ENCODE peak calls at places on chromosome 17, in eight cellular contexts. H is nephron progenitor cell; O is ACHN; J is NCI-H1105 treated with DMSO at 0.1 percent for 48 hours; S is OCI-M1; G is NCI-H1694; X is skeletal muscle cell; P is stimulated activated CD4-positive, alpha-beta T cell treated with anti-CD3 and anti-CD28 coated beads, TNF-alpha, amount 100 ng/mL, for 4 hours. K is an unnamed sample.
A peak's percentile ranks its signal among the peaks of the same experiment; 100 is the strongest.

GRCh38 chr17:49315974-49316570 is 46.0 kb downstream of the ZNF652 start:
- DNase-seq in H (no peak), O (peak; percentile 17), J (no peak), S (peak; percentile 23), G (no peak), X (no peak), P (no peak), K (no peak)

GRCh38 chr17:40026816-40027613 is 11.8 kb downstream of the CSF3 start:
- DNase-seq in H (peak; percentile 86), O (peak; percentile 78), J (peak; percentile 34), S (peak; percentile 83), G (peak; percentile 78), X (no peak), P (peak; percentile 68), K (peak; percentile 90)

GRCh38 chr17:81573794-81574642 is 21.9 kb upstream of the FAAP100 start:
- DNase-seq in H (peak; percentile 28), O (no peak), J (no peak), S (no peak), G (peak; percentile 33), X (no peak), P (no peak), K (no peak)

GRCh38 chr17:73165616-73166404 is 1.0 kb downstream of the SSTR2 start:
- DNase-seq in H (peak; percentile 47), O (peak; percentile 19), J (peak; percentile 46), S (no peak), G (no peak), X (no peak), P (no peak), K (no peak)

GRCh38 chr17:61701334-61701733 is 110.3 kb upstream of the NACA2 start:
- DNase-seq in H (no peak), O (no peak), J (no peak), S (no peak), G (no peak), X (no peak), P (no peak), K (no peak)

GRCh38 chr17:82325286-82326180 is 8.0 kb downstream of the SECTM1 start:
- DNase-seq in H (no peak), O (no peak), J (no peak), S (no peak), G (no peak), X (no peak), P (no peak), K (no peak)

GRCh38 chr17:56786989-56787482 is 46.7 kb downstream of the C17orf67 start:
- DNase-seq in H (no peak), O (peak; percentile 61), J (no peak), S (peak; percentile 83), G (no peak), X (peak; percentile 67), P (peak; percentile 18), K (no peak)

GRCh38 chr17:74037320-74037719 is 166.2 kb upstream of the RPL38 start:
- DNase-seq in H (peak; percentile 28), O (peak; percentile 5), J (peak; percentile 46), S (no peak), G (no peak), X (no peak), P (no peak), K (no peak)

GRCh38 chr17:77793888-77794235 is 164.6 kb upstream of the TNRC6C start:
- DNase-seq in H (no peak), O (no peak), J (no peak), S (no peak), G (no peak), X (no peak), P (no peak), K (no peak)

GRCh38 chr17:50426814-50427787 is 1.1 kb downstream of the ACSF2 start:
- DNase-seq in H (peak; percentile 28), O (peak; percentile 60), J (no peak), S (peak; percentile 93), G (no peak), X (no peak), P (no peak), K (peak; percentile 66)

GRCh38 chr17:77435272-77436057 is 294.7 kb downstream of the SEC14L1 start:
- DNase-seq in H (no peak), O (no peak), J (no peak), S (no peak), G (no peak), X (no peak), P (no peak), K (no peak)

GRCh38 chr17:4771519-4772234 is at the start of gene TM4SF5:
- DNase-seq in H (no peak), O (no peak), J (peak; percentile 45), S (no peak), G (peak; percentile 57), X (no peak), P (no peak), K (no peak)

GRCh38 chr17:73645050-73645871 is 1.0 kb upstream of the SDK2 start:
- DNase-seq in H (peak; percentile 83), O (no peak), J (peak; percentile 76), S (no peak), G (no peak), X (peak; percentile 3), P (no peak), K (no peak)

GRCh38 chr17:2844386-2844785 is 48.1 kb downstream of the RAP1GAP2 start:
- DNase-seq in H (no peak), O (no peak), J (no peak), S (no peak), G (no peak), X (no peak), P (no peak), K (no peak)

GRCh38 chr17:2853722-2854580 is 57.7 kb downstream of the RAP1GAP2 start:
- DNase-seq in H (peak; percentile 41), O (no peak), J (peak; percentile 11), S (no peak), G (no peak), X (no peak), P (no peak), K (no peak)

GRCh38 chr17:78557598-78558039 is 19.6 kb downstream of the DNAH17 start:
- DNase-seq in H (no peak), O (peak; percentile 35), J (no peak), S (peak; percentile 18), G (peak; percentile 25), X (peak; percentile 32), P (no peak), K (no peak)